ENCODE peak calls at places on chromosomes 6 and 20, in six cellular contexts. J, F, D, I, E and B are unnamed samples.

GRCh38 chr20:5189917-5190316 is 63.1 kb downstream of the CDS2 start:
- DNase-seq in I (no peak), J (no peak), D (no peak), F (no peak), E (no peak), B (no peak)

GRCh38 chr6:161107779-161108380 is 116.3 kb downstream of the MAP3K4 start:
- DNase-seq in E (no peak), D (no peak), I (no peak), J (no peak), F (no peak), B (no peak)

GRCh38 chr6:24584390-24584735 is 61.6 kb downstream of the KIAA0319 start:
- DNase-seq in J (no peak), I (no peak), D (no peak), E (no peak), F (no peak), B (no peak)

GRCh38 chr6:5638666-5639065 is 368.1 kb downstream of the NRN1 start:
- DNase-seq in D (no peak), F (no peak), E (no peak), I (no peak), J (no peak), B (no peak)

GRCh38 chr6:28137458-28138020 is 4.1 kb upstream of the ZKSCAN8 start:
- DNase-seq in J (peak), I (no peak), E (no peak), F (no peak), D (no peak), B (peak)

GRCh38 chr6:161374971-161375873 is 101.4 kb upstream of the AGPAT4 start:
- DNase-seq in E (peak), J (peak), D (peak), I (no peak), F (no peak), B (peak)

GRCh38 chr20:54276577-54277169 is 68.8 kb downstream of the PFDN4 start:
- DNase-seq in F (no peak), J (no peak), E (no peak), D (no peak), I (no peak), B (no peak)

GRCh38 chr20:18314786-18315406 is 26.6 kb downstream of the ZNF133 start:
- DNase-seq in J (no peak), I (no peak), E (peak), F (no peak), D (no peak), B (no peak)

GRCh38 chr6:5457036-5457435 is 195.7 kb downstream of the FARS2 start:
- DNase-seq in F (no peak), J (no peak), I (no peak), D (peak), E (peak), B (no peak)

GRCh38 chr6:137743493-137743892 is 123.6 kb upstream of the TNFAIP3 start:
- DNase-seq in I (no peak), D (no peak), J (no peak), E (no peak), F (no peak), B (no peak)

GRCh38 chr20:20711413-20711812 is 1.0 kb downstream of the RALGAPA2 start:
- DNase-seq in F (peak), D (no peak), I (peak), E (peak), J (peak), B (peak)

GRCh38 chr20:62667530-62668440 is 25.5 kb downstream of the SLCO4A1 start:
- DNase-seq in F (no peak), D (no peak), J (no peak), I (no peak), E (no peak), B (no peak)

GRCh38 chr6:2462831-2463230 is 217.4 kb upstream of the GMDS start:
- DNase-seq in F (no peak), I (no peak), E (no peak), J (no peak), D (no peak), B (no peak)

GRCh38 chr20:10922941-10923340 is 249.1 kb upstream of the JAG1 start:
- DNase-seq in D (no peak), E (peak), J (no peak), I (no peak), F (no peak), B (no peak)

GRCh38 chr6:47147836-47148344 is 105.8 kb upstream of the ADGRF1 start:
- DNase-seq in F (no peak), J (no peak), D (no peak), E (no peak), I (no peak), B (no peak)